ENCODE peak calls at places on chromosomes 13 and 19, in four cellular contexts. X is K562, M is HL-60, B is GM12878. L is an unnamed sample.

GRCh38 chr13:76820759-76821158 is 65.4 kb downstream of the KCTD12 start:
- DNase-seq in B (no peak), M (no peak), X (no peak), L (no peak)

GRCh38 chr13:33296793-33297425 is 11.4 kb upstream of the STARD13 start:
- DNase-seq in M (no peak), B (no peak), X (no peak), L (no peak)

GRCh38 chr13:30877335-30877734 is 28.7 kb upstream of the MEDAG start:
- DNase-seq in B (no peak), M (no peak), X (no peak), L (no peak)

GRCh38 chr13:28659611-28659970 is 661 bp downstream of the POMP start:
- DNase-seq in X (peak), M (no peak), B (no peak), L (no peak)

GRCh38 chr19:31232220-31232619 is 117.0 kb downstream of the TSHZ3 start:
- DNase-seq in M (no peak), X (no peak), B (no peak), L (no peak)

GRCh38 chr19:37902668-37903067 is 3.7 kb downstream of the WDR87 start:
- DNase-seq in B (no peak), M (peak), X (peak), L (peak)

GRCh38 chr19:18637644-18638630 is 1.1 kb downstream of the KLHL26 start:
- DNase-seq in X (peak), M (no peak), B (no peak), L (no peak)

GRCh38 chr19:11479470-11480080 is 1.3 kb downstream of the ELAVL3 start:
- DNase-seq in M (no peak), X (peak), B (no peak), L (no peak)

GRCh38 chr13:98222081-98222554 is 45.0 kb upstream of the RNF113B start:
- DNase-seq in M (no peak), X (no peak), B (no peak), L (no peak)

GRCh38 chr19:8517551-8518442 is 3.8 kb upstream of the ZNF414 start:
- DNase-seq in X (no peak), M (peak), B (no peak), L (no peak)

GRCh38 chr13:39612023-39612637 is 9.1 kb upstream of the LHFPL6 start:
- DNase-seq in M (peak), X (peak), B (no peak), L (no peak)

GRCh38 chr13:38785047-38785446 is 98.2 kb downstream of the FREM2 start:
- DNase-seq in X (no peak), M (no peak), B (no peak), L (no peak)

GRCh38 chr13:106088094-106088493 is 447.4 kb downstream of the EFNB2 start:
- DNase-seq in B (no peak), X (no peak), M (no peak), L (no peak)

GRCh38 chr19:50549927-50550593 is 18.2 kb downstream of the LRRC4B start:
- DNase-seq in X (no peak), M (no peak), B (no peak), L (no peak)

GRCh38 chr13:106919638-106920037 is 351.7 kb upstream of the ARGLU1 start:
- DNase-seq in B (no peak), X (no peak), M (no peak), L (no peak)

GRCh38 chr13:51818771-51819511 is 15.0 kb upstream of the DHRS12 start:
- DNase-seq in X (no peak), M (no peak), B (no peak), L (no peak)

GRCh38 chr19:32719611-32720059 is at the start of gene TDRD12:
- DNase-seq in B (no peak), M (no peak), X (no peak), L (no peak)

GRCh38 chr13:58855283-58855682 is 1223.7 kb downstream of the PCDH17 start:
- DNase-seq in B (no peak), M (no peak), X (no peak), L (no peak)

GRCh38 chr13:98447881-98448641 is 128.8 kb downstream of the STK24 start:
- DNase-seq in X (no peak), B (no peak), M (no peak), L (no peak)

GRCh38 chr19:48456864-48457263 is 1.5 kb downstream of the KCNJ14 start:
- DNase-seq in M (no peak), B (no peak), X (no peak), L (no peak)

GRCh38 chr13:69720278-69720983 is 387.2 kb upstream of the ATXN8OS start:
- DNase-seq in X (no peak), M (no peak), B (no peak), L (no peak)

GRCh38 chr19:13143135-13143534 is 7.0 kb downstream of the STX10 start:
- DNase-seq in X (no peak), B (no peak), M (no peak), L (no peak)

GRCh38 chr19:10888421-10888866 is 17.1 kb downstream of the CARM1 start:
- DNase-seq in B (no peak), X (no peak), M (no peak), L (peak)

GRCh38 chr19:800360-801029 is 3.2 kb downstream of the PTBP1 start:
- DNase-seq in M (peak), X (no peak), B (no peak), L (no peak)

GRCh38 chr13:24127116-24127631 is 33.3 kb upstream of the SPATA13 start:
- DNase-seq in B (peak), M (no peak), X (no peak), L (no peak)

GRCh38 chr13:48542581-48543341 is 9.9 kb upstream of the RCBTB2 start:
- DNase-seq in M (no peak), B (no peak), X (no peak), L (no peak)

GRCh38 chr19:48991823-48992570 is 1.1 kb downstream of the GYS1 start:
- DNase-seq in X (peak), B (no peak), M (no peak), L (peak)

GRCh38 chr19:17333611-17334413 is 843 bp downstream of the ANO8 start:
- DNase-seq in B (peak), M (peak), X (peak), L (peak)

GRCh38 chr13:40508112-40508511 is 158.3 kb downstream of the FOXO1 start:
- DNase-seq in X (no peak), M (no peak), B (no peak), L (no peak)

GRCh38 chr13:23797276-23797903 is 91.8 kb downstream of the MIPEP start:
- DNase-seq in X (no peak), B (no peak), M (no peak), L (no peak)

DNA sequence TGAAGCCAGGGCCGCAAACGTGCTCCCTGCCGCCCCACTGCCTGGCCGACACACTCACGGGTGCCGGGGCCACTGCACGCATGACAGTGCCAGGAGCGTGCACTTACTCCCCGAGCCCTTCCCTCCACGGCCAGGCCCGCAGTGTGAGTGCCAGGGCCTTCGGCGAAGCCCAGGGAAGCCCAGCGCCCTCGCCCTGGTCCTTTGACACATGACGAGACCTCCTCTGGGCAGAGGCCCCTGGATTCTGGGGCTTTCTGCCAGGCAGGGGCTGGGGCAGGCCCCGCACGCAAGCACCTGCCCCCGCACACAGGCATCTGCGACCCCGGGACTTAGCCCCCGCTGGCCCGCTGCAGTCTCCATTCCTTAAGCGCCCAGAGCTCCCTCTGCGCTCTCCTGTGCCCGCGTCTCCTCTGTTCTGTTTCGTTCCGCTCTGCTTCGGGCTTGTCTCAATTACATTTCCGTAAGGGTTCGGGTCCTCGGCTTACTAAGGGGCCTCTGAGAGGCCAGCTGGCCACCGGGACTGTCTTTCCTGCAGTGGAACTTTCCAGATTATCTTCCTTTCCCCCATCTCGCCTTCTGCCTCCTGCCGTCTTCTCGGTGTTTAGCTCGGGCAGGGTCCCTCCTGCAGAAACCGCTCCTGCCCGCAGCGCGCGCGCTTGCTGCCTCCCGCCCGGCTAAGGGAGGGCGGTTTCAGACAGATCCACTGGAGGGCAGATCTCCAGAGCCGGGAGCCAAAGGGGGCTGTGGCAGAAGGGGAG is 98.8 kb downstream of the ING1 start:
- DNase-seq in M (no peak), X (no peak), B (no peak), L (no peak)
- TF ChIP-seq SPI1 in M (no peak), X (no peak), B (no peak), L (no peak)

GRCh38 chr13:89199138-89199537 is 1528.0 kb downstream of the SLITRK5 start:
- DNase-seq in M (no peak), X (no peak), B (no peak), L (no peak)
- TF ChIP-seq SPI1 in M (no peak), X (no peak), B (no peak), L (no peak)

GRCh38 chr19:43798546-43799409 is 3.5 kb downstream of the LYPD5 start:
- DNase-seq in M (no peak), B (no peak), X (no peak), L (no peak)
- TF ChIP-seq SPI1 in M (no peak), B (no peak), X (no peak), L (no peak)

GRCh38 chr19:35135389-35135909 is 590 bp upstream of the LGI4 start:
- DNase-seq in X (peak), B (no peak), M (peak), L (peak)
- TF ChIP-seq SPI1 in X (no peak), B (no peak), M (no peak), L (no peak)

DNA sequence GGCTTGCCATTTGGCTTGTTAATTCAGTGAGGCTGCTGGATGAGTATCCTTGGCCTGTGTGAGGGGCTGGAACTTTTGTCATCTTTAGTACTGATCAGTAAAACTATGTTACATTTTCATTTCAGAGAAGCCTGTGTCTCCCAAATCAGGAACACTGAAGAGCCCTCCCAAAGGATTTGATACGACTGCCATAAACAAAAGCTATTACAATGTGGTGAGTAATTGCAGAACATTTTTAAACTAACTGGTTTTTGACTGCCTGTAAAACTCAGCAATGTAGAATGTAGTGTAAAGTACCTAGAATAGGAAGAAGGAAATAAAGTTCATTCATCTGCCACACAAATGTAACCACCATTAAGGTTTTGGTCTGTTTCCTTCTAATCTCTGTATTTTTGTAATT is 87.4 kb upstream of the TEX29 start:
- DNase-seq in B (no peak), X (no peak), M (no peak), L (no peak)
- TF ChIP-seq SPI1 in B (no peak), X (no peak), M (no peak), L (no peak)

L was measured in GM12891.